ENCODE peak calls at places on chromosomes 2 and 18, in seven cellular contexts. One of them, this sample, is unnamed.

GRCh38 chr2:98334439-98335078 is 11.7 kb upstream of the CNGA3 start:
- DNase-seq in substantia nigra: no peak
- DNase-seq in activated CD8-positive, alpha-beta memory T cell treated with anti-CD3 and anti-CD28 coated beads for 48 hours: no peak
- DNase-seq in NCI-H1930: peak; percentile 10
- DNase-seq in GM12878: no peak
- DNase-seq in psoas muscle: no peak
- DNase-seq in ELF-1: peak; percentile 56
- DNase-seq in this sample: no peak

GRCh38 chr2:217185265-217185995 is 325.6 kb upstream of the TNP1 start:
- DNase-seq in substantia nigra: no peak
- DNase-seq in activated CD8-positive, alpha-beta memory T cell treated with anti-CD3 and anti-CD28 coated beads for 48 hours: no peak
- DNase-seq in NCI-H1930: no peak
- DNase-seq in GM12878: no peak
- DNase-seq in psoas muscle: no peak
- DNase-seq in ELF-1: no peak
- DNase-seq in this sample: no peak

GRCh38 chr2:40240067-40240466 is 211.8 kb downstream of the SLC8A1 start:
- DNase-seq in substantia nigra: no peak
- DNase-seq in activated CD8-positive, alpha-beta memory T cell treated with anti-CD3 and anti-CD28 coated beads for 48 hours: no peak
- DNase-seq in NCI-H1930: no peak
- DNase-seq in GM12878: no peak
- DNase-seq in psoas muscle: peak; percentile 76
- DNase-seq in ELF-1: no peak
- DNase-seq in this sample: peak; percentile 58

GRCh38 chr2:83764447-83765005 is 694.6 kb downstream of the SUCLG1 start:
- DNase-seq in substantia nigra: no peak
- DNase-seq in activated CD8-positive, alpha-beta memory T cell treated with anti-CD3 and anti-CD28 coated beads for 48 hours: no peak
- DNase-seq in NCI-H1930: no peak
- DNase-seq in GM12878: no peak
- DNase-seq in psoas muscle: no peak
- DNase-seq in ELF-1: no peak
- DNase-seq in this sample: no peak

GRCh38 chr2:9993490-9994165 is 42.1 kb downstream of the GRHL1 start:
- DNase-seq in substantia nigra: no peak
- DNase-seq in activated CD8-positive, alpha-beta memory T cell treated with anti-CD3 and anti-CD28 coated beads for 48 hours: no peak
- DNase-seq in NCI-H1930: no peak
- DNase-seq in GM12878: no peak
- DNase-seq in psoas muscle: no peak
- DNase-seq in ELF-1: no peak
- DNase-seq in this sample: no peak

GRCh38 chr2:134436706-134437105 is 182.8 kb downstream of the MGAT5 start:
- DNase-seq in substantia nigra: no peak
- DNase-seq in activated CD8-positive, alpha-beta memory T cell treated with anti-CD3 and anti-CD28 coated beads for 48 hours: no peak
- DNase-seq in NCI-H1930: no peak
- DNase-seq in GM12878: no peak
- DNase-seq in psoas muscle: no peak
- DNase-seq in ELF-1: no peak
- DNase-seq in this sample: no peak

GRCh38 chr2:215728504-215729065 is 284.8 kb downstream of the MREG start:
- DNase-seq in substantia nigra: no peak
- DNase-seq in activated CD8-positive, alpha-beta memory T cell treated with anti-CD3 and anti-CD28 coated beads for 48 hours: no peak
- DNase-seq in NCI-H1930: no peak
- DNase-seq in GM12878: peak; percentile 35
- DNase-seq in psoas muscle: peak; percentile 12
- DNase-seq in ELF-1: no peak
- DNase-seq in this sample: no peak

GRCh38 chr2:41870948-41871522 is 176.8 kb upstream of the PKDCC start:
- DNase-seq in substantia nigra: no peak
- DNase-seq in activated CD8-positive, alpha-beta memory T cell treated with anti-CD3 and anti-CD28 coated beads for 48 hours: no peak
- DNase-seq in NCI-H1930: no peak
- DNase-seq in GM12878: no peak
- DNase-seq in psoas muscle: no peak
- DNase-seq in ELF-1: peak; percentile 83
- DNase-seq in this sample: no peak

GRCh38 chr2:202965810-202966454 is 48.7 kb upstream of the NBEAL1 start:
- DNase-seq in substantia nigra: peak; percentile 1
- DNase-seq in activated CD8-positive, alpha-beta memory T cell treated with anti-CD3 and anti-CD28 coated beads for 48 hours: no peak
- DNase-seq in NCI-H1930: peak; percentile 8
- DNase-seq in GM12878: peak; percentile 60
- DNase-seq in psoas muscle: no peak
- DNase-seq in ELF-1: peak; percentile 75
- DNase-seq in this sample: no peak

GRCh38 chr18:48875942-48876511 is 74.7 kb downstream of the SMAD7 start:
- DNase-seq in substantia nigra: no peak
- DNase-seq in activated CD8-positive, alpha-beta memory T cell treated with anti-CD3 and anti-CD28 coated beads for 48 hours: no peak
- DNase-seq in NCI-H1930: no peak
- DNase-seq in GM12878: no peak
- DNase-seq in psoas muscle: no peak
- DNase-seq in ELF-1: peak; percentile 79
- DNase-seq in this sample: no peak

GRCh38 chr2:224574423-224575084 is 10.6 kb downstream of the CUL3 start:
- DNase-seq in substantia nigra: no peak
- DNase-seq in activated CD8-positive, alpha-beta memory T cell treated with anti-CD3 and anti-CD28 coated beads for 48 hours: no peak
- DNase-seq in NCI-H1930: no peak
- DNase-seq in GM12878: no peak
- DNase-seq in psoas muscle: no peak
- DNase-seq in ELF-1: no peak
- DNase-seq in this sample: no peak

GRCh38 chr2:64021578-64021977 is 2.4 kb upstream of the VPS54 start:
- DNase-seq in substantia nigra: no peak
- DNase-seq in activated CD8-positive, alpha-beta memory T cell treated with anti-CD3 and anti-CD28 coated beads for 48 hours: no peak
- DNase-seq in NCI-H1930: no peak
- DNase-seq in GM12878: no peak
- DNase-seq in psoas muscle: no peak
- DNase-seq in ELF-1: no peak
- DNase-seq in this sample: no peak

GRCh38 chr18:48929212-48929612 is 21.6 kb downstream of the SMAD7 start:
- DNase-seq in substantia nigra: no peak
- DNase-seq in activated CD8-positive, alpha-beta memory T cell treated with anti-CD3 and anti-CD28 coated beads for 48 hours: no peak
- DNase-seq in NCI-H1930: no peak
- DNase-seq in GM12878: no peak
- DNase-seq in psoas muscle: no peak
- DNase-seq in ELF-1: no peak
- DNase-seq in this sample: no peak

GRCh38 chr2:142778289-142778688 is 99.2 kb upstream of the KYNU start:
- DNase-seq in substantia nigra: no peak
- DNase-seq in activated CD8-positive, alpha-beta memory T cell treated with anti-CD3 and anti-CD28 coated beads for 48 hours: no peak
- DNase-seq in NCI-H1930: no peak
- DNase-seq in GM12878: no peak
- DNase-seq in psoas muscle: no peak
- DNase-seq in ELF-1: no peak
- DNase-seq in this sample: no peak

GRCh38 chr2:10407432-10407831 is 40.7 kb downstream of the ODC1 start:
- DNase-seq in substantia nigra: no peak
- DNase-seq in activated CD8-positive, alpha-beta memory T cell treated with anti-CD3 and anti-CD28 coated beads for 48 hours: no peak
- DNase-seq in NCI-H1930: no peak
- DNase-seq in GM12878: no peak
- DNase-seq in psoas muscle: no peak
- DNase-seq in ELF-1: no peak
- DNase-seq in this sample: no peak

GRCh38 chr2:27795093-27795834 is 23.7 kb downstream of the MRPL33 start:
- DNase-seq in substantia nigra: no peak
- DNase-seq in activated CD8-positive, alpha-beta memory T cell treated with anti-CD3 and anti-CD28 coated beads for 48 hours: no peak
- DNase-seq in NCI-H1930: no peak
- DNase-seq in GM12878: no peak
- DNase-seq in psoas muscle: no peak
- DNase-seq in ELF-1: no peak
- DNase-seq in this sample: no peak

GRCh38 chr2:240769096-240769495 is 50.9 kb downstream of the KIF1A start:
- DNase-seq in substantia nigra: no peak
- DNase-seq in activated CD8-positive, alpha-beta memory T cell treated with anti-CD3 and anti-CD28 coated beads for 48 hours: no peak
- DNase-seq in NCI-H1930: no peak
- DNase-seq in GM12878: no peak
- DNase-seq in psoas muscle: no peak
- DNase-seq in ELF-1: no peak
- DNase-seq in this sample: no peak

GRCh38 chr2:187654535-187654934 is 100.3 kb upstream of the TFPI start:
- DNase-seq in substantia nigra: no peak
- DNase-seq in activated CD8-positive, alpha-beta memory T cell treated with anti-CD3 and anti-CD28 coated beads for 48 hours: no peak
- DNase-seq in NCI-H1930: no peak
- DNase-seq in GM12878: no peak
- DNase-seq in psoas muscle: no peak
- DNase-seq in ELF-1: no peak
- DNase-seq in this sample: no peak

GRCh38 chr2:224151680-224152310 is 112.7 kb upstream of the SERPINE2 start:
- DNase-seq in substantia nigra: no peak
- DNase-seq in activated CD8-positive, alpha-beta memory T cell treated with anti-CD3 and anti-CD28 coated beads for 48 hours: no peak
- DNase-seq in NCI-H1930: no peak
- DNase-seq in GM12878: no peak
- DNase-seq in psoas muscle: no peak
- DNase-seq in ELF-1: no peak
- DNase-seq in this sample: no peak

GRCh38 chr18:51621103-51621969 is 423.9 kb upstream of the MEX3C start:
- DNase-seq in substantia nigra: peak; percentile 48
- DNase-seq in activated CD8-positive, alpha-beta memory T cell treated with anti-CD3 and anti-CD28 coated beads for 48 hours: no peak
- DNase-seq in NCI-H1930: peak; percentile 67
- DNase-seq in GM12878: peak; percentile 12
- DNase-seq in psoas muscle: no peak
- DNase-seq in ELF-1: peak; percentile 68
- DNase-seq in this sample: peak; percentile 38

GRCh38 chr2:174243812-174244211 is 4.5 kb downstream of the OLA1 start:
- DNase-seq in substantia nigra: no peak
- DNase-seq in activated CD8-positive, alpha-beta memory T cell treated with anti-CD3 and anti-CD28 coated beads for 48 hours: no peak
- DNase-seq in NCI-H1930: no peak
- DNase-seq in GM12878: no peak
- DNase-seq in psoas muscle: no peak
- DNase-seq in ELF-1: no peak
- DNase-seq in this sample: no peak

GRCh38 chr18:3704556-3705162 is 254.7 kb downstream of the TGIF1 start:
- DNase-seq in substantia nigra: no peak
- DNase-seq in activated CD8-positive, alpha-beta memory T cell treated with anti-CD3 and anti-CD28 coated beads for 48 hours: no peak
- DNase-seq in NCI-H1930: no peak
- DNase-seq in GM12878: no peak
- DNase-seq in psoas muscle: no peak
- DNase-seq in ELF-1: no peak
- DNase-seq in this sample: no peak

GRCh38 chr2:26584191-26584590 is 57.0 kb downstream of the CIB4 start:
- DNase-seq in substantia nigra: no peak
- DNase-seq in activated CD8-positive, alpha-beta memory T cell treated with anti-CD3 and anti-CD28 coated beads for 48 hours: no peak
- DNase-seq in NCI-H1930: no peak
- DNase-seq in GM12878: no peak
- DNase-seq in psoas muscle: no peak
- DNase-seq in ELF-1: no peak
- DNase-seq in this sample: no peak

GRCh38 chr2:240557101-240557751 is 562 bp downstream of the ANKMY1 start:
- DNase-seq in substantia nigra: no peak
- DNase-seq in activated CD8-positive, alpha-beta memory T cell treated with anti-CD3 and anti-CD28 coated beads for 48 hours: no peak
- DNase-seq in NCI-H1930: no peak
- DNase-seq in GM12878: no peak
- DNase-seq in psoas muscle: peak; percentile 16
- DNase-seq in ELF-1: peak; percentile 40
- DNase-seq in this sample: no peak

GRCh38 chr2:207230261-207231105 is 64.7 kb upstream of the KLF7 start:
- DNase-seq in substantia nigra: no peak
- DNase-seq in activated CD8-positive, alpha-beta memory T cell treated with anti-CD3 and anti-CD28 coated beads for 48 hours: no peak
- DNase-seq in NCI-H1930: no peak
- DNase-seq in GM12878: no peak
- DNase-seq in psoas muscle: no peak
- DNase-seq in ELF-1: peak; percentile 73
- DNase-seq in this sample: no peak

GRCh38 chr2:71923143-71923525 is 224.5 kb downstream of the CYP26B1 start:
- DNase-seq in substantia nigra: no peak
- DNase-seq in activated CD8-positive, alpha-beta memory T cell treated with anti-CD3 and anti-CD28 coated beads for 48 hours: no peak
- DNase-seq in NCI-H1930: no peak
- DNase-seq in GM12878: no peak
- DNase-seq in psoas muscle: no peak
- DNase-seq in ELF-1: no peak
- DNase-seq in this sample: no peak

GRCh38 chr2:101249826-101250225 is 2.9 kb upstream of the CNOT11 start:
- DNase-seq in substantia nigra: no peak
- DNase-seq in activated CD8-positive, alpha-beta memory T cell treated with anti-CD3 and anti-CD28 coated beads for 48 hours: no peak
- DNase-seq in NCI-H1930: no peak
- DNase-seq in GM12878: no peak
- DNase-seq in psoas muscle: no peak
- DNase-seq in ELF-1: peak; percentile 58
- DNase-seq in this sample: no peak

GRCh38 chr2:72090271-72090720 is 57.4 kb downstream of the CYP26B1 start:
- DNase-seq in substantia nigra: no peak
- DNase-seq in activated CD8-positive, alpha-beta memory T cell treated with anti-CD3 and anti-CD28 coated beads for 48 hours: no peak
- DNase-seq in NCI-H1930: no peak
- DNase-seq in GM12878: no peak
- DNase-seq in psoas muscle: no peak
- DNase-seq in ELF-1: no peak
- DNase-seq in this sample: no peak

GRCh38 chr2:63029058-63029457 is 21.6 kb upstream of the OTX1 start:
- DNase-seq in substantia nigra: no peak
- DNase-seq in activated CD8-positive, alpha-beta memory T cell treated with anti-CD3 and anti-CD28 coated beads for 48 hours: no peak
- DNase-seq in NCI-H1930: no peak
- DNase-seq in GM12878: no peak
- DNase-seq in psoas muscle: no peak
- DNase-seq in ELF-1: no peak
- DNase-seq in this sample: no peak

GRCh38 chr2:23235292-23235691 is 149.7 kb upstream of the KLHL29 start:
- DNase-seq in substantia nigra: no peak
- DNase-seq in activated CD8-positive, alpha-beta memory T cell treated with anti-CD3 and anti-CD28 coated beads for 48 hours: no peak
- DNase-seq in NCI-H1930: no peak
- DNase-seq in GM12878: no peak
- DNase-seq in psoas muscle: no peak
- DNase-seq in ELF-1: no peak
- DNase-seq in this sample: no peak

This sample was measured in omental fat pad.